ENCODE peak calls at places on chromosomes 2 and 18, in ten cellular contexts. One of them, this sample, is unnamed.

GRCh38 chr2:223235986-223236385 is 184.0 kb downstream of the KCNE4 start:
- DNase-seq in activated CD4-positive, alpha-beta T cell treated with anti-CD3 and anti-CD28 coated beads, Interleukin-2, amount 10 ng/mL, durations not matched to agents 24 days and 14 days: no peak
- DNase-seq in activated gamma-delta T cell treated with Interleukin-2 at 50 U/mL for 16 hours: no peak
- DNase-seq in sigmoid colon: no peak
- DNase-seq in stimulated activated CD4-positive, alpha-beta T cell treated with anti-CD3 and anti-CD28 coated beads, Interleukin-12 subunit alpha, Interleukin-12 subunit beta, amount 100 ng/mL, for 4 hours: no peak
- DNase-seq in coronary artery: no peak
- DNase-seq in aorta: no peak
- DNase-seq in T-helper 1 cell: no peak
- DNase-seq in stimulated activated CD8-positive, alpha-beta memory T cell treated with anti-CD3 and anti-CD28 coated beads, Interleukin-15, amount 100 ng/mL, for 24 hours: no peak
- DNase-seq in astrocyte of the spinal cord: no peak
- DNase-seq in this sample: no peak

GRCh38 chr2:231288535-231289078 is 90.2 kb downstream of the ARMC9 start:
- DNase-seq in stimulated activated CD8-positive, alpha-beta memory T cell treated with anti-CD3 and anti-CD28 coated beads, Interleukin-15, amount 100 ng/mL, for 24 hours: no peak
- DNase-seq in sigmoid colon: no peak
- DNase-seq in T-helper 1 cell: no peak
- DNase-seq in activated gamma-delta T cell treated with Interleukin-2 at 50 U/mL for 16 hours: no peak
- DNase-seq in stimulated activated CD4-positive, alpha-beta T cell treated with anti-CD3 and anti-CD28 coated beads, Interleukin-12 subunit alpha, Interleukin-12 subunit beta, amount 100 ng/mL, for 4 hours: no peak
- DNase-seq in coronary artery: no peak
- DNase-seq in activated CD4-positive, alpha-beta T cell treated with anti-CD3 and anti-CD28 coated beads, Interleukin-2, amount 10 ng/mL, durations not matched to agents 24 days and 14 days: no peak
- DNase-seq in aorta: no peak
- DNase-seq in astrocyte of the spinal cord: no peak
- DNase-seq in this sample: no peak

GRCh38 chr2:128753321-128753720 is 434.7 kb upstream of the HS6ST1 start:
- DNase-seq in activated gamma-delta T cell treated with Interleukin-2 at 50 U/mL for 16 hours: no peak
- DNase-seq in astrocyte of the spinal cord: no peak
- DNase-seq in coronary artery: no peak
- DNase-seq in aorta: peak
- DNase-seq in T-helper 1 cell: no peak
- DNase-seq in stimulated activated CD8-positive, alpha-beta memory T cell treated with anti-CD3 and anti-CD28 coated beads, Interleukin-15, amount 100 ng/mL, for 24 hours: no peak
- DNase-seq in stimulated activated CD4-positive, alpha-beta T cell treated with anti-CD3 and anti-CD28 coated beads, Interleukin-12 subunit alpha, Interleukin-12 subunit beta, amount 100 ng/mL, for 4 hours: no peak
- DNase-seq in activated CD4-positive, alpha-beta T cell treated with anti-CD3 and anti-CD28 coated beads, Interleukin-2, amount 10 ng/mL, durations not matched to agents 24 days and 14 days: no peak
- DNase-seq in sigmoid colon: no peak
- DNase-seq in this sample: no peak

GRCh38 chr2:1553671-1554295 is 140.5 kb downstream of the TPO start:
- DNase-seq in stimulated activated CD4-positive, alpha-beta T cell treated with anti-CD3 and anti-CD28 coated beads, Interleukin-12 subunit alpha, Interleukin-12 subunit beta, amount 100 ng/mL, for 4 hours: no peak
- DNase-seq in activated CD4-positive, alpha-beta T cell treated with anti-CD3 and anti-CD28 coated beads, Interleukin-2, amount 10 ng/mL, durations not matched to agents 24 days and 14 days: no peak
- DNase-seq in aorta: peak
- DNase-seq in stimulated activated CD8-positive, alpha-beta memory T cell treated with anti-CD3 and anti-CD28 coated beads, Interleukin-15, amount 100 ng/mL, for 24 hours: no peak
- DNase-seq in T-helper 1 cell: no peak
- DNase-seq in coronary artery: no peak
- DNase-seq in activated gamma-delta T cell treated with Interleukin-2 at 50 U/mL for 16 hours: no peak
- DNase-seq in astrocyte of the spinal cord: peak
- DNase-seq in sigmoid colon: no peak
- DNase-seq in this sample: no peak

GRCh38 chr2:65782996-65783650 is 350.7 kb upstream of the SPRED2 start:
- DNase-seq in activated gamma-delta T cell treated with Interleukin-2 at 50 U/mL for 16 hours: no peak
- DNase-seq in activated CD4-positive, alpha-beta T cell treated with anti-CD3 and anti-CD28 coated beads, Interleukin-2, amount 10 ng/mL, durations not matched to agents 24 days and 14 days: no peak
- DNase-seq in T-helper 1 cell: no peak
- DNase-seq in stimulated activated CD4-positive, alpha-beta T cell treated with anti-CD3 and anti-CD28 coated beads, Interleukin-12 subunit alpha, Interleukin-12 subunit beta, amount 100 ng/mL, for 4 hours: no peak
- DNase-seq in aorta: no peak
- DNase-seq in coronary artery: no peak
- DNase-seq in astrocyte of the spinal cord: no peak
- DNase-seq in stimulated activated CD8-positive, alpha-beta memory T cell treated with anti-CD3 and anti-CD28 coated beads, Interleukin-15, amount 100 ng/mL, for 24 hours: no peak
- DNase-seq in sigmoid colon: no peak
- DNase-seq in this sample: no peak

GRCh38 chr2:191631754-191632153 is 46.2 kb upstream of the NABP1 start:
- DNase-seq in coronary artery: no peak
- DNase-seq in sigmoid colon: peak
- DNase-seq in activated gamma-delta T cell treated with Interleukin-2 at 50 U/mL for 16 hours: no peak
- DNase-seq in aorta: no peak
- DNase-seq in stimulated activated CD8-positive, alpha-beta memory T cell treated with anti-CD3 and anti-CD28 coated beads, Interleukin-15, amount 100 ng/mL, for 24 hours: no peak
- DNase-seq in stimulated activated CD4-positive, alpha-beta T cell treated with anti-CD3 and anti-CD28 coated beads, Interleukin-12 subunit alpha, Interleukin-12 subunit beta, amount 100 ng/mL, for 4 hours: no peak
- DNase-seq in T-helper 1 cell: no peak
- DNase-seq in astrocyte of the spinal cord: peak
- DNase-seq in activated CD4-positive, alpha-beta T cell treated with anti-CD3 and anti-CD28 coated beads, Interleukin-2, amount 10 ng/mL, durations not matched to agents 24 days and 14 days: peak
- DNase-seq in this sample: no peak

GRCh38 chr2:197926673-197927072 is 122.3 kb downstream of the PLCL1 start:
- DNase-seq in aorta: no peak
- DNase-seq in stimulated activated CD4-positive, alpha-beta T cell treated with anti-CD3 and anti-CD28 coated beads, Interleukin-12 subunit alpha, Interleukin-12 subunit beta, amount 100 ng/mL, for 4 hours: no peak
- DNase-seq in activated CD4-positive, alpha-beta T cell treated with anti-CD3 and anti-CD28 coated beads, Interleukin-2, amount 10 ng/mL, durations not matched to agents 24 days and 14 days: no peak
- DNase-seq in T-helper 1 cell: no peak
- DNase-seq in coronary artery: no peak
- DNase-seq in astrocyte of the spinal cord: no peak
- DNase-seq in sigmoid colon: no peak
- DNase-seq in activated gamma-delta T cell treated with Interleukin-2 at 50 U/mL for 16 hours: no peak
- DNase-seq in stimulated activated CD8-positive, alpha-beta memory T cell treated with anti-CD3 and anti-CD28 coated beads, Interleukin-15, amount 100 ng/mL, for 24 hours: no peak
- DNase-seq in this sample: no peak

GRCh38 chr2:38154395-38154794 is 78.4 kb upstream of the CYP1B1 start:
- DNase-seq in T-helper 1 cell: no peak
- DNase-seq in activated gamma-delta T cell treated with Interleukin-2 at 50 U/mL for 16 hours: no peak
- DNase-seq in stimulated activated CD8-positive, alpha-beta memory T cell treated with anti-CD3 and anti-CD28 coated beads, Interleukin-15, amount 100 ng/mL, for 24 hours: no peak
- DNase-seq in coronary artery: no peak
- DNase-seq in activated CD4-positive, alpha-beta T cell treated with anti-CD3 and anti-CD28 coated beads, Interleukin-2, amount 10 ng/mL, durations not matched to agents 24 days and 14 days: no peak
- DNase-seq in astrocyte of the spinal cord: no peak
- DNase-seq in sigmoid colon: no peak
- DNase-seq in stimulated activated CD4-positive, alpha-beta T cell treated with anti-CD3 and anti-CD28 coated beads, Interleukin-12 subunit alpha, Interleukin-12 subunit beta, amount 100 ng/mL, for 4 hours: no peak
- DNase-seq in aorta: no peak
- DNase-seq in this sample: no peak

GRCh38 chr18:37698508-37699035 is 133.0 kb upstream of the CELF4 start:
- DNase-seq in aorta: no peak
- DNase-seq in T-helper 1 cell: no peak
- DNase-seq in sigmoid colon: no peak
- DNase-seq in stimulated activated CD8-positive, alpha-beta memory T cell treated with anti-CD3 and anti-CD28 coated beads, Interleukin-15, amount 100 ng/mL, for 24 hours: no peak
- DNase-seq in activated CD4-positive, alpha-beta T cell treated with anti-CD3 and anti-CD28 coated beads, Interleukin-2, amount 10 ng/mL, durations not matched to agents 24 days and 14 days: no peak
- DNase-seq in astrocyte of the spinal cord: no peak
- DNase-seq in coronary artery: no peak
- DNase-seq in stimulated activated CD4-positive, alpha-beta T cell treated with anti-CD3 and anti-CD28 coated beads, Interleukin-12 subunit alpha, Interleukin-12 subunit beta, amount 100 ng/mL, for 4 hours: no peak
- DNase-seq in activated gamma-delta T cell treated with Interleukin-2 at 50 U/mL for 16 hours: no peak
- DNase-seq in this sample: no peak

GRCh38 chr2:170524828-170525565 is 190.1 kb upstream of the SP5 start:
- DNase-seq in stimulated activated CD4-positive, alpha-beta T cell treated with anti-CD3 and anti-CD28 coated beads, Interleukin-12 subunit alpha, Interleukin-12 subunit beta, amount 100 ng/mL, for 4 hours: no peak
- DNase-seq in activated gamma-delta T cell treated with Interleukin-2 at 50 U/mL for 16 hours: no peak
- DNase-seq in sigmoid colon: no peak
- DNase-seq in coronary artery: no peak
- DNase-seq in T-helper 1 cell: no peak
- DNase-seq in astrocyte of the spinal cord: no peak
- DNase-seq in stimulated activated CD8-positive, alpha-beta memory T cell treated with anti-CD3 and anti-CD28 coated beads, Interleukin-15, amount 100 ng/mL, for 24 hours: no peak
- DNase-seq in activated CD4-positive, alpha-beta T cell treated with anti-CD3 and anti-CD28 coated beads, Interleukin-2, amount 10 ng/mL, durations not matched to agents 24 days and 14 days: no peak
- DNase-seq in aorta: no peak
- DNase-seq in this sample: no peak

GRCh38 chr2:26532301-26533250 is 54.7 kb upstream of the OTOF start:
- DNase-seq in activated CD4-positive, alpha-beta T cell treated with anti-CD3 and anti-CD28 coated beads, Interleukin-2, amount 10 ng/mL, durations not matched to agents 24 days and 14 days: no peak
- DNase-seq in aorta: peak
- DNase-seq in stimulated activated CD4-positive, alpha-beta T cell treated with anti-CD3 and anti-CD28 coated beads, Interleukin-12 subunit alpha, Interleukin-12 subunit beta, amount 100 ng/mL, for 4 hours: no peak
- DNase-seq in sigmoid colon: peak
- DNase-seq in astrocyte of the spinal cord: no peak
- DNase-seq in stimulated activated CD8-positive, alpha-beta memory T cell treated with anti-CD3 and anti-CD28 coated beads, Interleukin-15, amount 100 ng/mL, for 24 hours: no peak
- DNase-seq in T-helper 1 cell: peak
- DNase-seq in coronary artery: no peak
- DNase-seq in activated gamma-delta T cell treated with Interleukin-2 at 50 U/mL for 16 hours: no peak
- DNase-seq in this sample: no peak

GRCh38 chr2:231662028-231662810 is 46.1 kb upstream of the PTMA start:
- DNase-seq in sigmoid colon: peak
- DNase-seq in activated CD4-positive, alpha-beta T cell treated with anti-CD3 and anti-CD28 coated beads, Interleukin-2, amount 10 ng/mL, durations not matched to agents 24 days and 14 days: peak
- DNase-seq in stimulated activated CD4-positive, alpha-beta T cell treated with anti-CD3 and anti-CD28 coated beads, Interleukin-12 subunit alpha, Interleukin-12 subunit beta, amount 100 ng/mL, for 4 hours: peak
- DNase-seq in T-helper 1 cell: peak
- DNase-seq in stimulated activated CD8-positive, alpha-beta memory T cell treated with anti-CD3 and anti-CD28 coated beads, Interleukin-15, amount 100 ng/mL, for 24 hours: peak
- DNase-seq in activated gamma-delta T cell treated with Interleukin-2 at 50 U/mL for 16 hours: peak
- DNase-seq in aorta: peak
- DNase-seq in coronary artery: peak
- DNase-seq in astrocyte of the spinal cord: peak
- DNase-seq in this sample: peak

GRCh38 chr2:196586511-196586991 is 53.0 kb upstream of the CCDC150 start:
- DNase-seq in activated gamma-delta T cell treated with Interleukin-2 at 50 U/mL for 16 hours: no peak
- DNase-seq in astrocyte of the spinal cord: peak
- DNase-seq in stimulated activated CD8-positive, alpha-beta memory T cell treated with anti-CD3 and anti-CD28 coated beads, Interleukin-15, amount 100 ng/mL, for 24 hours: no peak
- DNase-seq in coronary artery: no peak
- DNase-seq in stimulated activated CD4-positive, alpha-beta T cell treated with anti-CD3 and anti-CD28 coated beads, Interleukin-12 subunit alpha, Interleukin-12 subunit beta, amount 100 ng/mL, for 4 hours: no peak
- DNase-seq in T-helper 1 cell: no peak
- DNase-seq in sigmoid colon: no peak
- DNase-seq in aorta: no peak
- DNase-seq in activated CD4-positive, alpha-beta T cell treated with anti-CD3 and anti-CD28 coated beads, Interleukin-2, amount 10 ng/mL, durations not matched to agents 24 days and 14 days: no peak
- DNase-seq in this sample: no peak

GRCh38 chr2:36354816-36355156 is 792 bp upstream of the CRIM1 start:
- DNase-seq in stimulated activated CD4-positive, alpha-beta T cell treated with anti-CD3 and anti-CD28 coated beads, Interleukin-12 subunit alpha, Interleukin-12 subunit beta, amount 100 ng/mL, for 4 hours: no peak
- DNase-seq in sigmoid colon: peak
- DNase-seq in activated gamma-delta T cell treated with Interleukin-2 at 50 U/mL for 16 hours: no peak
- DNase-seq in activated CD4-positive, alpha-beta T cell treated with anti-CD3 and anti-CD28 coated beads, Interleukin-2, amount 10 ng/mL, durations not matched to agents 24 days and 14 days: no peak
- DNase-seq in T-helper 1 cell: no peak
- DNase-seq in coronary artery: no peak
- DNase-seq in astrocyte of the spinal cord: no peak
- DNase-seq in stimulated activated CD8-positive, alpha-beta memory T cell treated with anti-CD3 and anti-CD28 coated beads, Interleukin-15, amount 100 ng/mL, for 24 hours: no peak
- DNase-seq in aorta: no peak
- DNase-seq in this sample: no peak

GRCh38 chr2:20642026-20642971 is 8.6 kb downstream of the HS1BP3 start:
- DNase-seq in activated gamma-delta T cell treated with Interleukin-2 at 50 U/mL for 16 hours: peak
- DNase-seq in activated CD4-positive, alpha-beta T cell treated with anti-CD3 and anti-CD28 coated beads, Interleukin-2, amount 10 ng/mL, durations not matched to agents 24 days and 14 days: peak
- DNase-seq in stimulated activated CD4-positive, alpha-beta T cell treated with anti-CD3 and anti-CD28 coated beads, Interleukin-12 subunit alpha, Interleukin-12 subunit beta, amount 100 ng/mL, for 4 hours: peak
- DNase-seq in stimulated activated CD8-positive, alpha-beta memory T cell treated with anti-CD3 and anti-CD28 coated beads, Interleukin-15, amount 100 ng/mL, for 24 hours: peak
- DNase-seq in sigmoid colon: peak
- DNase-seq in T-helper 1 cell: peak
- DNase-seq in coronary artery: peak
- DNase-seq in astrocyte of the spinal cord: peak
- DNase-seq in aorta: peak
- DNase-seq in this sample: peak